ENCODE peak calls at places on chromosomes 12 and 14, in four cellular contexts. L is tibial nerve, Z is breast epithelium, F is left ventricle myocardium inferior. M is an unnamed sample.

GRCh38 chr14:60632257-60632656 is 17.0 kb downstream of the SIX1 start:
- DNase-seq in F (no peak), Z (no peak), L (no peak), M (no peak)

GRCh38 chr14:38951451-38951850 is 151.6 kb downstream of the SEC23A start:
- DNase-seq in L (no peak), F (no peak), Z (no peak), M (no peak)

GRCh38 chr14:83478741-83479140 is 1945.1 kb upstream of the SEL1L start:
- DNase-seq in Z (no peak), F (no peak), L (no peak), M (no peak)

GRCh38 chr14:71163842-71164500 is 256.7 kb downstream of the PCNX1 start:
- DNase-seq in F (no peak), Z (no peak), L (no peak), M (no peak)

GRCh38 chr14:54306806-54307205 is 90.0 kb upstream of the CDKN3 start:
- DNase-seq in L (no peak), F (no peak), Z (no peak), M (no peak)

GRCh38 chr14:62420853-62421252 is 624.4 kb downstream of the KCNH5 start:
- DNase-seq in Z (no peak), F (no peak), L (no peak), M (no peak)

GRCh38 chr12:56315256-56315625 is 547 bp downstream of the CNPY2 start:
- DNase-seq in F (no peak), Z (no peak), L (no peak), M (no peak)

GRCh38 chr12:57096099-57096572 is 7.2 kb downstream of the NAB2 start:
- DNase-seq in Z (peak), F (no peak), L (no peak), M (peak)

GRCh38 chr14:103141117-103141796 is 18.0 kb downstream of the TNFAIP2 start:
- DNase-seq in L (no peak), Z (no peak), F (no peak), M (no peak)

GRCh38 chr14:22008766-22009165 is 335.1 kb upstream of the OR4E1 start:
- DNase-seq in L (no peak), F (no peak), Z (no peak), M (no peak)

GRCh38 chr12:112096667-112097066 is 11.9 kb downstream of the NAA25 start:
- DNase-seq in L (no peak), F (no peak), Z (no peak), M (peak)

GRCh38 chr14:97402279-97402678 is 605.1 kb downstream of the VRK1 start:
- DNase-seq in F (no peak), Z (no peak), L (no peak), M (no peak)

DNA sequence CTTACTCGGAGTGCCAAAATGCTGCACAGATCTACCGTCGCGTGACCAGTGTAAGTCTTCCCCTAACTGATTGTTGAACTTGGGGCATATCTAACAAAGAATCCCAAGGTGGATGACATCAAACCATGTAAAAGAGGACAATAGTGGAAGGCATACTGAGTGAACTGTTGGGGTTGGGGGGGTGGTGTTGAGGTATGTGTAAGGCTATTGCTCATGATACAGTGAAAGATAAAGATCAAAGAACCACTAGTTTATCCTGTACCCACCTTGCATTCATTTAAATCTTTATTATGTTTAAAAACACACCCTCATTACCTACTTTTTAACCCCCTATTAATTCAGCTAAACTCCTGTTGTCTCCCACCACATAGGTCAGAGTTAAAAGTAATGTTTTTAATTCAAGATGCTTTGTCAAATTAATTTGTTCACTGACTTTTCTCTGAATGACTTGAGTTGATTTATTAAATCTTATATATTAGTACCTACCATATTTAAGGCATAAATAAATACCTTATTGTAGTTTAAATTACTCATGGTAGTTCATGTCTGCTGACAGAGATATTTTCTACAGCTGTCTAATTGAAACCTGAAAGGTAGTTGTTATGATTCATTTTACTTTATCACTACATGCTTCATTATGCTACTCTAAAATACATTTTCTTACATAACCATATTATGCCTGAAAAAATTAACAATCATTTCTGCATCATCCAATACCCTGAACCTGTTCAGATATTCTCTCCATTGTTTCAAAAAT is 77.9 kb downstream of the WNK1 start:
- DNase-seq in F (no peak), L (no peak), Z (no peak), M (no peak)
- H3K27ac ChIP-seq in F (no peak), L (no peak), Z (no peak), M (no peak)

DNA sequence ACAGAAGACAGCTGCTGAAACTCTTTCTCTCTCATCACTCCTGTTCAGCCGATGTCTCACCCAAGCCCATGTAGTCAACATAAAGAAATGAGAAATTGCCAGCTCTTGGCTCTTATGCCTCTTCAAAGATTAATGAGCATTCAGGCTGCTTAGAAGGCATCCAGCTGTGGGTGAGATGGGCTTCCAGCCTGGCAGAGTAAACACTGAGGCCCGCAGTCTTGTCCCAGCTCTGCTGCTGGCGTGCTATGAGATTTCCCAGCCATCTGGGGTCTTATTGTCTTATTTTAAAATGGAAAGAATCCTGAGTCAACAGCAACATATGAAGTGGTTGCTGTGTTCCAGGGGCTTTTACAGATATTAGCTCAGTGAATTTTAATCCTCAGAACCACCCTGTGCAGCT is 12.6 kb downstream of the RXYLT1 start:
- DNase-seq in F (no peak), L (no peak), Z (no peak), M (no peak)
- H3K27ac ChIP-seq in F (no peak), L (no peak), Z (no peak), M (no peak)

DNA sequence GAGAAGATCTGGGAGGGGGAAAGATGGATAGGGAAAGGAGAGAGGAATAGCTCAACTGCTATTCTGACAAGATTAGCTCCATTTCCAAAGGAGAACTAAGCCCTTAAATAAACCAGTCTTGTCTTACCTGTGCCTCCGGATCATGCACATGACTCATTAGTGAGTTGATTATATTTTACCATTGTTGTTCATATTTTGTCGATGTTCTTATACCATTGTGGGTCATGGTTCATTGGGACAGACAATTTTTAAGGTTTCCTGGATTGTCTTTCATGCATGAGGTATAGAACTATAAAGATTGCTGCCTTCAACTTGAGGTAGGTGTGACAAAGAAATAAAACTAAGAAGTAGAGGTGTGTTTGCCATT is 243.0 kb upstream of the ATP2B1 start:
- DNase-seq in F (no peak), Z (no peak), L (no peak), M (peak)
- H3K27ac ChIP-seq in F (no peak), Z (no peak), L (no peak), M (peak)

GRCh38 chr14:74577948-74578275 is 34.1 kb downstream of the LTBP2 start:
- DNase-seq in Z (no peak), F (no peak), L (no peak), M (no peak)
- H3K27ac ChIP-seq in Z (peak), F (no peak), L (no peak), M (peak)

GRCh38 chr12:6280053-6280469 is 30.4 kb upstream of the PLEKHG6 start:
- DNase-seq in Z (peak), L (peak), F (no peak), M (no peak)
- H3K27ac ChIP-seq in Z (peak), L (peak), F (peak), M (peak)

DNA sequence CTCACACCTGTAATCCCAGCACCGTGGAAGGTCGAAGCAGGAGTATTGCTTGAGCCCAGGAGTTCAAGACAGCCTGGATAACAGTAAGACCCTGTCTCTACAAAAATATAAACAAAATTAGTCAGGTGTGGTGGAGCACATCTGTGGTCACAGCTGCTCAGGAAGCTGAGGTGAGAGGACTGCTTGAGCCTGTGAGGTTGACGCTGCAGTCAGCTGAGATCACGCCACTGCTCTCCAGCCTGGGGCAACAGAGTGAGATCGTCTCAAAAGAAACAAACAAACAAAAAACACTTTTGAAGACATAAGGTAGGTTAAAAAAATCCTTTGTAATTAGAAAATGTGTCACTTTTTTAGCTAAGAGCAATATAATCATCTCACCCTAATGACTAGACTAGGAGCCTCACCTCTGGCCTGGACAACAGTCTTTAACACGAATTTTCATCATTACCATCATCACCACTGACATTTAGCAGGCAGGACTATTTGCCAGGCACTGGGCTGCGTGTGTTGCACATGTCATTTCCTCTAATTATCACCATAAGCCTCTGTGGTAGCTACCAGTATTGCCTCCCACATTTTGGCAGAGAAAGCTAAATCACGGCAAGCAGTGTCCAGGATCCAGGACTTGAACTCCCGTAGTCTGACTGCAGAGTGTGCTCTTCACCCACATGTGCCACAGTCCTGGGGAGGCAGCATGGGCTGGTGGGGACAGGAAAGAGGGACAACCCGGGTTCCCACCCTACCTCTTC is 4.6 kb upstream of the SYCP3 start:
- DNase-seq in F (no peak), L (no peak), Z (no peak), M (no peak)
- H3K27ac ChIP-seq in F (no peak), L (peak), Z (peak), M (no peak)

GRCh38 chr12:47877081-47877480 is 27.7 kb downstream of the VDR start:
- DNase-seq in F (no peak), Z (no peak), L (no peak), M (no peak)
- H3K27ac ChIP-seq in F (no peak), Z (peak), L (no peak), M (peak)

GRCh38 chr12:26817183-26817591 is 15.8 kb downstream of the ITPR2 start:
- DNase-seq in F (no peak), Z (no peak), L (no peak), M (no peak)

GRCh38 chr12:26818201-26818600 is 14.8 kb downstream of the ITPR2 start:
- DNase-seq in L (no peak), Z (no peak), F (no peak), M (no peak)

GRCh38 chr12:26822051-26822450 is 10.9 kb downstream of the ITPR2 start:
- DNase-seq in L (no peak), F (no peak), Z (no peak), M (no peak)

GRCh38 chr12:26821212-26821701 is 11.7 kb downstream of the ITPR2 start:
- DNase-seq in L (no peak), Z (no peak), F (no peak), M (no peak)

GRCh38 chr12:26818636-26819035 is 14.4 kb downstream of the ITPR2 start:
- DNase-seq in L (no peak), F (no peak), Z (no peak), M (no peak)
- H3K27ac ChIP-seq in L (no peak), F (no peak), Z (no peak), M (no peak)

GRCh38 chr12:2795291-2796186 is 769 bp downstream of the FKBP4 start:
- DNase-seq in Z (peak), F (peak), L (peak), M (no peak)
- H3K27ac ChIP-seq in Z (peak), F (peak), L (peak), M (peak)

GRCh38 chr12:66903782-66904396 is 225.0 kb upstream of the GRIP1 start:
- DNase-seq in F (no peak), Z (no peak), L (no peak), M (no peak)

GRCh38 chr12:66902020-66902419 is 223.1 kb upstream of the GRIP1 start:
- DNase-seq in Z (no peak), L (no peak), F (no peak), M (no peak)

GRCh38 chr12:66900616-66901015 is 221.7 kb upstream of the GRIP1 start:
- DNase-seq in Z (no peak), F (no peak), L (no peak), M (no peak)

GRCh38 chr12:66901136-66901932 is 222.5 kb upstream of the GRIP1 start:
- DNase-seq in Z (no peak), L (no peak), F (no peak), M (no peak)

DNA sequence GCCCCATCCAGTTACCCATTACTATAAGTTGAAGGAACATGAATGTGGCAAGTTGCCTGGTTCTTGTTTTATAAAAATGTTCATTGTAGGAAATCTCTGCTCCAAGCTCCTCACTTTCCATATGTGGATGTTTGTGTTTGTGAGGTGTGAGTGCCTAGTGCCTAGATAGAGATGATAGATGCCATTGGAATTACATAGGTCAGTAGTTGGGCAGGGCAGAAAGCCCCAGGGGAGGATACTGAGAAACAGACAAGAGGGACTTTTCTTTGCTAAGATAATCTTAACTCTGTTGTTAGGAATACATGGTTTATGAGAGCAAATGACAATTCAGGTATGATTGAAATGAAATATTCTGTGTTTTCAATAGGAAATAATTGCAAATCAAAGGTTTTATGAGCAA is 226.3 kb upstream of the GRIP1 start:
- DNase-seq in F (no peak), L (no peak), Z (no peak), M (peak)
- H3K27ac ChIP-seq in F (no peak), L (no peak), Z (no peak), M (no peak)

M was measured in epithelial cell of prostate.